ENCODE peak calls at places on chromosomes 16 and 17, in nine cellular contexts. N is uterus, F is heart left ventricle, U is erythroblast, W is stomach, H is breast epithelium, G is H54, Z is body of pancreas, I is spleen. A is an unnamed sample.

GRCh38 chr16:75252946-75253911 is 1.8 kb upstream of the BCAR1 start:
- DNase-seq in G (no peak), N (peak; percentile 68), U (no peak), F (peak; percentile 32), I (peak; percentile 74), H (no peak), Z (peak; percentile 24), W (no peak), A (no peak)

GRCh38 chr17:55769625-55770000 is 18.8 kb downstream of the PCTP start:
- DNase-seq in W (no peak), I (no peak), N (no peak), H (no peak), Z (peak; percentile 36), G (peak; percentile 42), U (no peak), F (no peak), A (peak; percentile 63)

GRCh38 chr17:78925662-78926555 is 722 bp upstream of the TIMP2 start:
- DNase-seq in F (peak; percentile 80), N (peak; percentile 87), I (peak; percentile 90), W (peak; percentile 45), H (peak; percentile 84), Z (peak; percentile 80), G (peak; percentile 72), U (no peak), A (peak; percentile 89)

GRCh38 chr17:75689441-75689873 is 22.3 kb downstream of the SAP30BP start:
- DNase-seq in Z (no peak), I (peak; percentile 63), G (no peak), N (no peak), H (peak; percentile 90), W (no peak), F (no peak), U (no peak), A (no peak)

GRCh38 chr16:81586421-81586820 is 141.8 kb downstream of the CMIP start:
- DNase-seq in U (no peak), G (peak; percentile 68), N (no peak), W (no peak), F (no peak), I (no peak), H (no peak), Z (no peak), A (no peak)

GRCh38 chr17:13352747-13353415 is 248.8 kb downstream of the HS3ST3A1 start:
- DNase-seq in U (no peak), F (no peak), N (no peak), G (no peak), H (no peak), W (no peak), Z (no peak), I (no peak), A (no peak)

GRCh38 chr17:12664894-12665262 is 812 bp upstream of the MYOCD start:
- DNase-seq in F (no peak), Z (no peak), G (no peak), U (no peak), H (no peak), W (no peak), N (no peak), I (no peak), A (no peak)

GRCh38 chr16:4306439-4307214 is 9.2 kb upstream of the GLIS2 start:
- DNase-seq in F (no peak), G (no peak), Z (no peak), I (peak; percentile 81), W (no peak), N (peak; percentile 35), U (no peak), H (no peak), A (no peak)

GRCh38 chr16:17555176-17555575 is 84.4 kb upstream of the XYLT1 start:
- DNase-seq in H (no peak), W (no peak), Z (no peak), I (no peak), U (no peak), G (no peak), F (no peak), N (no peak), A (no peak)

GRCh38 chr17:61414141-61414935 is 14.7 kb downstream of the TBX2 start:
- DNase-seq in N (peak; percentile 38), G (no peak), F (peak; percentile 54), U (no peak), H (peak; percentile 17), Z (no peak), I (no peak), W (peak; percentile 25), A (no peak)

GRCh38 chr16:4217246-4218131 is 24.4 kb downstream of the SRL start:
- DNase-seq in U (no peak), F (peak; percentile 93), N (peak; percentile 65), Z (no peak), G (no peak), W (no peak), I (no peak), H (no peak), A (no peak)

GRCh38 chr17:75757086-75757681 is 7.8 kb downstream of the GALK1 start:
- DNase-seq in H (no peak), Z (no peak), U (no peak), G (no peak), F (no peak), I (peak; percentile 71), W (no peak), N (no peak), A (no peak)

GRCh38 chr17:27541326-27542023 is 85.2 kb downstream of the KSR1 start:
- DNase-seq in N (no peak), H (no peak), U (peak; percentile 28), Z (no peak), W (no peak), F (no peak), G (no peak), I (peak; percentile 44), A (no peak)

GRCh38 chr17:37813753-37814152 is 68.9 kb upstream of the HNF1B start:
- DNase-seq in U (no peak), W (no peak), G (peak; percentile 66), Z (no peak), F (no peak), N (no peak), I (no peak), H (no peak), A (no peak)

GRCh38 chr17:7538050-7538449 is 10.8 kb upstream of the TNFSF12 start:
- DNase-seq in F (no peak), H (no peak), W (no peak), N (no peak), U (no peak), I (no peak), G (no peak), Z (no peak), A (no peak)

GRCh38 chr17:40345161-40346034 is 19.1 kb downstream of the GJD3 start:
- DNase-seq in F (peak; percentile 86), U (peak; percentile 28), Z (peak; percentile 90), W (peak; percentile 70), N (peak; percentile 74), I (peak; percentile 90), G (peak; percentile 73), H (peak; percentile 75), A (no peak)
- TF ChIP-seq POLR2A in F (no peak), U (no peak), Z (peak; percentile 56), W (no peak), N (no peak), I (no peak), G (peak; percentile 19), H (no peak), A (no peak)

GRCh38 chr16:67966549-67967182 is 1.8 kb downstream of the SLC12A4 start:
- DNase-seq in N (peak; percentile 54), W (no peak), H (no peak), F (peak; percentile 70), U (no peak), I (peak; percentile 71), G (peak; percentile 50), Z (no peak), A (no peak)
- TF ChIP-seq POLR2A in N (no peak), W (no peak), H (no peak), F (no peak), U (no peak), I (no peak), G (peak; percentile 17), Z (no peak), A (no peak)

GRCh38 chr17:82241183-82241925 is 12.5 kb downstream of the SLC16A3 start:
- DNase-seq in N (peak; percentile 73), I (peak; percentile 91), G (peak; percentile 84), F (peak; percentile 84), W (peak; percentile 69), H (peak; percentile 61), Z (peak; percentile 81), U (no peak), A (peak; percentile 75)
- TF ChIP-seq POLR2A in N (no peak), I (no peak), G (no peak), F (no peak), W (no peak), H (no peak), Z (no peak), U (peak; percentile 16), A (no peak)

GRCh38 chr17:10197721-10198508 is 491 bp downstream of the GAS7 start:
- DNase-seq in G (no peak), F (no peak), W (no peak), H (no peak), U (no peak), N (no peak), I (peak; percentile 81), Z (no peak), A (no peak)
- TF ChIP-seq POLR2A in G (no peak), F (no peak), W (no peak), H (no peak), U (no peak), N (no peak), I (no peak), Z (no peak), A (no peak)

DNA sequence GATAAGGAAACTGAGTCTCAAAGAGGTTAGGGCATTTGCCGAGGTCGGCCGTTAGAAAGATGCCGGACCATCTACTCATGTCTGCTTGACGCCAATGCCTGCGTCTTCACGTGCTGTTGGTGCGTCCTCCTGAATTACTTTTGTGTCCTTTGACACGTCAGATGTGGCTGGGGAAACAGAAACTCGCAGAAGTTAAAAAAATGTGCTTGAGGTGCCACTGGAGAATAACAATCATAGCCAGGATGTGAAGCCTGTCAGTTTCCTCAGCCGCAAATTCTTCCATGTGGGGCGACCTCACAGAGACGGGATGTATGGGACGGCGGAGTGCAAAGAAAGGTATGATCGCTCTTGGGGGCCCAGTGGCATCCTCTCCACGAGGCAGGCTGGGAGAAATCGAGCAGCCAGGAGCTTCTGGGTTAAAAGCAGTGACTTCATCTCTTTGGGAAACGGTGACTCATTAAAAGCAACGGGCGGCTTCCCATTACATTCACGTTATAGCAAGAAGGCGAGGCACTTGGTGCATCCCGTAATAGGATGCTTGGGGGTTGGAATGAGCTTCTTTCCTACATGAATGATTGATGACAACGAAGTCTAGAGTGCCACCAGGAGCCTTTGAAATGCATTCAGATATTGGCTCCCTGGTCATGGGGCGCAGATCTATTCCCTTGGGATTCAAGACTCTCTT is 67.8 kb downstream of the BMERB1 start:
- DNase-seq in N (no peak), I (no peak), W (no peak), G (peak; percentile 81), Z (no peak), F (no peak), H (no peak), U (no peak), A (no peak)
- TF ChIP-seq POLR2A in N (no peak), I (no peak), W (no peak), G (no peak), Z (no peak), F (no peak), H (no peak), U (no peak), A (no peak)

A was measured in lower leg skin.